ENCODE peak calls at places on chromosomes 6 and 20, in six cellular contexts. G is SK-N-SH, C is H1, O is GM12878, B is K562, D is HepG2. R is an unnamed sample.

GRCh38 chr6:139373928-139374356 is 506 bp downstream of the CITED2 start:
- DNase-seq in D (no peak), O (no peak), G (no peak), C (no peak), B (no peak), R (no peak)

GRCh38 chr6:31575952-31576684 is 753 bp downstream of the TNF start:
- DNase-seq in O (no peak), G (no peak), C (no peak), B (no peak), D (no peak), R (peak)

GRCh38 chr20:34773726-34774125 is 51.7 kb downstream of the NCOA6 start:
- DNase-seq in D (no peak), C (no peak), O (no peak), G (no peak), B (no peak), R (no peak)

GRCh38 chr20:46214831-46215488 is 93.3 kb downstream of the CDH22 start:
- DNase-seq in O (no peak), B (no peak), C (no peak), G (no peak), D (no peak), R (no peak)

GRCh38 chr6:41502607-41503434 is 43.4 kb upstream of the FOXP4 start:
- DNase-seq in D (no peak), B (no peak), C (peak), G (no peak), O (no peak), R (no peak)

GRCh38 chr20:6094038-6094437 is 28.8 kb downstream of the FERMT1 start:
- DNase-seq in G (no peak), D (no peak), C (no peak), B (no peak), O (peak), R (no peak)

GRCh38 chr6:57142178-57142525 is 30.0 kb upstream of the BAG2 start:
- DNase-seq in O (no peak), B (no peak), G (no peak), C (no peak), D (no peak), R (no peak)

GRCh38 chr6:99013661-99014458 is 66.1 kb upstream of the FBXL4 start:
- DNase-seq in O (no peak), B (no peak), G (no peak), C (no peak), D (no peak), R (peak)

GRCh38 chr6:130377371-130377770 is 11.6 kb downstream of the TMEM200A start:
- DNase-seq in G (no peak), D (no peak), C (no peak), B (no peak), O (no peak), R (no peak)

GRCh38 chr6:122400121-122400450 is 634 bp downstream of the HSF2 start:
- DNase-seq in G (no peak), C (no peak), O (no peak), D (peak), B (peak), R (no peak)

GRCh38 chr20:16639027-16639941 is 66.0 kb upstream of the KIF16B start:
- DNase-seq in O (no peak), B (no peak), C (no peak), G (no peak), D (no peak), R (no peak)

GRCh38 chr6:43938178-43939101 is 168.4 kb downstream of the VEGFA start:
- DNase-seq in O (no peak), C (no peak), D (no peak), G (peak), B (no peak), R (no peak)

GRCh38 chr6:44062105-44062770 is 65.0 kb downstream of the MRPL14 start:
- DNase-seq in B (no peak), C (no peak), O (no peak), G (no peak), D (no peak), R (no peak)

GRCh38 chr20:4064118-4064962 is 49.0 kb upstream of the RNF24 start:
- DNase-seq in O (no peak), G (peak), D (no peak), C (peak), B (peak), R (peak)

GRCh38 chr20:57374343-57374930 is 16.8 kb upstream of the RBM38 start:
- DNase-seq in O (no peak), G (no peak), B (no peak), C (no peak), D (no peak), R (no peak)

GRCh38 chr6:39166189-39166917 is 51.4 kb upstream of the SAYSD1 start:
- DNase-seq in C (peak), D (peak), G (peak), O (peak), B (peak), R (peak)

GRCh38 chr6:43838276-43839036 is 68.4 kb downstream of the VEGFA start:
- DNase-seq in C (no peak), D (peak), G (peak), O (no peak), B (peak), R (peak)

GRCh38 chr20:21100590-21101452 is 5.3 kb downstream of the LINC00237 start:
- DNase-seq in G (peak), D (no peak), C (peak), B (no peak), O (no peak), R (peak)

GRCh38 chr6:89581669-89582068 is 56.9 kb downstream of the LYRM2 start:
- DNase-seq in G (no peak), C (no peak), O (no peak), B (no peak), D (no peak), R (no peak)

GRCh38 chr6:138815797-138816528 is 20.1 kb downstream of the ECT2L start:
- DNase-seq in C (no peak), O (no peak), D (peak), G (peak), B (peak), R (peak)

GRCh38 chr6:36907781-36908180 is 22.0 kb downstream of the C6orf89 start:
- DNase-seq in G (no peak), O (no peak), D (no peak), C (no peak), B (peak), R (no peak)
- TF ChIP-seq GABPA in G (no peak), O (no peak), D (no peak), C (no peak), B (no peak), R (no peak)

DNA sequence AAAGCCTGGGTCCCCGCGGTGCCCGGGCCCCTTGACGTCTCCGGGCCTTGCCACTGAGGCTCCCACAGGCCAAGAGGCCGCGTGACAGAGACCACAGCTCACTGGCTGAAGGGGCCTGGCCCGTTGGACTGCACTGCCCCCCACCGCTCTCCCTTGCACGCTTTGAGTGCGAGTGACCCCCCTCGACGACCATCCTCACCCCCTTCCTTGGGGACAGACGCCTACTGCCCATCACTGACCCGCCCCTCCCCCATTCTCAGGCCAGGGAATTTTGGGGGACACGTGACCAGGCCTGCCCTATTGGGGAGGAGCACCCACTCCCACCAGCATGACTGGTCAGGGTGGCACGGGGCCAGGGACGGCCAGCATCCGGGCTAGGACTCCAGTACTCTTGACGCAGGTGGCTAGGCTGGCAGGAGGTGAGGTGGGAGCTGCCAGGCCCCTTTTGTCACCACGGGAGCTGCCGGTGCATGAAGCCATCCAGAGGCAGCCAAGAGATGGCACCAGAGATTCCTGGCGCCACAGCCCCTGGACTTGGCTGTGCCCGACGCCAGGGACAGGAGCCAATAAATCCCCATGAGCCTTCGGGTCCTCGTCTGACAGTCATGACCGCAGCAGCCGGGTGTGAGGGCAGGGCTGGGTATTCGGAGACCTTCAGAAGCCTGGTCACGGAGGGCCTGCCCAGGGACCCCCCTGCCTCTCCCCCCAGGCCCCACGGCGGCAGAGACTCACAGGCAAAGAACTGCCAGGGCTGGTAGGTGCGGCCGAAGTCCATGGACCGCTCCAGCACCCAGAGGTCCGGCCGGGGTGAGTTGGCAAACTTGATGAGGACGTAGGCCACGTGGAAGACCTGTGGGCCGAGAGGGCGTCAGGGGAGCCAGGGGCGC is 14.5 kb downstream of the LAMA5 start:
- DNase-seq in O (no peak), C (no peak), G (peak), B (no peak), D (no peak), R (no peak)
- TF ChIP-seq CTCF in O (no peak), C (no peak), G (peak), B (no peak), D (no peak), R (no peak)

GRCh38 chr6:52160468-52161104 is 25.6 kb upstream of the IL17A start:
- DNase-seq in O (no peak), C (no peak), D (no peak), B (no peak), G (no peak), R (no peak)
- TF ChIP-seq POLR2AphosphoS5 in O (no peak), C (no peak), D (no peak), B (no peak), G (no peak), R (no peak)

GRCh38 chr20:44651507-44652373 is at the start of gene ADA:
- DNase-seq in D (peak), O (no peak), G (peak), C (peak), B (peak), R (no peak)
- TF ChIP-seq GABPA in D (no peak), O (no peak), G (no peak), C (no peak), B (no peak), R (no peak)

GRCh38 chr6:52499026-52499425 is 77.8 kb downstream of the TRAM2 start:
- DNase-seq in C (peak), G (no peak), B (no peak), D (no peak), O (no peak), R (no peak)

GRCh38 chr6:52498538-52499017 is 78.3 kb downstream of the TRAM2 start:
- DNase-seq in D (no peak), G (no peak), C (no peak), O (peak), B (no peak), R (no peak)

GRCh38 chr6:52497652-52498408 is 77.7 kb downstream of the EFHC1 start:
- DNase-seq in D (no peak), G (no peak), B (no peak), C (peak), O (peak), R (no peak)

GRCh38 chr6:52500268-52501129 is 76.4 kb downstream of the TRAM2 start:
- DNase-seq in O (no peak), D (no peak), B (no peak), C (no peak), G (no peak), R (no peak)

GRCh38 chr6:52499681-52500239 is 77.1 kb downstream of the TRAM2 start:
- DNase-seq in C (peak), G (no peak), D (no peak), O (no peak), B (no peak), R (no peak)
- TF ChIP-seq CTCF in C (no peak), G (no peak), D (peak), O (no peak), B (no peak), R (no peak)

R was measured in HL-60.